ENCODE peak calls at places on chromosomes 3 and 15, in nine cellular contexts. Z, S, T, H, L, P, F, R and I are unnamed samples.

GRCh38 chr3:126510323-126510910 is 7.2 kb downstream of the UROC1 start:
- DNase-seq in R (no peak), T (no peak), S (peak), L (no peak), Z (no peak), H (no peak), F (no peak), P (no peak), I (no peak)

GRCh38 chr3:195834675-195835583 is 23.2 kb upstream of the MUC4 start:
- DNase-seq in F (no peak), T (no peak), H (no peak), S (peak), R (no peak), P (no peak), L (no peak), Z (no peak), I (no peak)

GRCh38 chr3:169556909-169557308 is 106.6 kb downstream of the MECOM start:
- DNase-seq in S (no peak), F (no peak), R (no peak), L (no peak), Z (no peak), T (no peak), P (no peak), H (no peak), I (no peak)

GRCh38 chr15:74302821-74303359 is 64.6 kb downstream of the CYP11A1 start:
- DNase-seq in S (peak), H (peak), Z (peak), P (peak), T (peak), F (peak), R (no peak), L (no peak), I (peak)

GRCh38 chr3:107283948-107284347 is 93.3 kb upstream of the CCDC54 start:
- DNase-seq in T (no peak), F (no peak), H (no peak), S (no peak), Z (peak), P (no peak), R (no peak), L (no peak), I (no peak)

GRCh38 chr15:43469867-43470266 is 23.1 kb downstream of the TP53BP1 start:
- DNase-seq in S (no peak), T (no peak), H (no peak), L (no peak), P (no peak), Z (no peak), F (no peak), R (no peak), I (no peak)

GRCh38 chr3:170076715-170077238 is 39.0 kb downstream of the GPR160 start:
- DNase-seq in P (no peak), T (no peak), S (no peak), Z (no peak), R (no peak), L (peak), H (no peak), F (no peak), I (no peak)

GRCh38 chr3:70849911-70850699 is 537.7 kb upstream of the MDFIC2 start:
- DNase-seq in T (peak), H (peak), L (peak), S (no peak), R (no peak), P (peak), Z (no peak), F (no peak), I (no peak)

GRCh38 chr15:34795267-34796081 is at the start of gene ACTC1:
- DNase-seq in Z (peak), R (no peak), L (no peak), T (peak), H (peak), P (no peak), S (peak), F (peak), I (peak)

GRCh38 chr3:44995142-44995770 is 19.2 kb downstream of the EXOSC7 start:
- DNase-seq in F (no peak), Z (no peak), T (peak), R (no peak), P (peak), S (no peak), H (peak), L (no peak), I (no peak)

GRCh38 chr3:116198087-116198486 is 247.2 kb downstream of the LSAMP start:
- DNase-seq in S (no peak), F (no peak), T (no peak), Z (no peak), R (no peak), L (no peak), P (no peak), H (no peak), I (no peak)

GRCh38 chr3:9147215-9147895 is 102.1 kb downstream of the SRGAP3 start:
- DNase-seq in P (no peak), H (peak), R (no peak), T (no peak), Z (no peak), F (no peak), L (peak), S (no peak), I (no peak)

GRCh38 chr3:3119393-3119851 is 7.3 kb upstream of the TRNT1 start:
- DNase-seq in T (no peak), H (no peak), Z (no peak), S (no peak), P (peak), R (no peak), F (no peak), L (no peak), I (no peak)

GRCh38 chr3:99659032-99659431 is 20.6 kb downstream of the COL8A1 start:
- DNase-seq in S (no peak), T (no peak), P (no peak), L (peak), R (no peak), H (peak), F (no peak), Z (no peak), I (no peak)

GRCh38 chr3:155230382-155230781 is 63.1 kb downstream of the STRIT1 start:
- DNase-seq in F (no peak), L (no peak), P (no peak), R (no peak), S (no peak), Z (no peak), H (no peak), T (no peak), I (no peak)

DNA sequence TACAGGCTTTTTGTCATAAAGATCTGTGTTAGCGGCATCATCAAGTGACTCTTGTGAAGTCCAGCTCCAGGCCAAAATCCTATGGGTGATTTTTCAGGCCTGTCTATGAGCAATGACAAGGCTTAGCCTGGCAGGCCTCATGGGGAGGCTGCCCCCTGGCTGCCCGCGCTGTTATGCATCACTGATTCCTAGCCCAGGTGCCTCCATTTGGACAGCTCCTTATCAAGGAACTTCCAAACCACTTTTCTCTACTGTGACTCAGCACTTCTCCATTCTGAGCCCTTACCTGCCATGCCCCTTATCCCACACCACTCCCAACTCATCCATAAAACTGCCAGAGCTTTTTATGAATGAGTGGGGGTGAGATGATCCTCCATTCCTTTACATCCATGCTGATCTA is 91.5 kb upstream of the C3orf80 start:
- DNase-seq in L (no peak), T (no peak), S (no peak), P (no peak), Z (peak), F (peak), H (no peak), R (no peak), I (no peak)
- TF ChIP-seq CTCF in L (peak), T (no peak), S (no peak), P (peak), Z (peak), F (no peak), H (no peak), R (no peak), I (no peak)

DNA sequence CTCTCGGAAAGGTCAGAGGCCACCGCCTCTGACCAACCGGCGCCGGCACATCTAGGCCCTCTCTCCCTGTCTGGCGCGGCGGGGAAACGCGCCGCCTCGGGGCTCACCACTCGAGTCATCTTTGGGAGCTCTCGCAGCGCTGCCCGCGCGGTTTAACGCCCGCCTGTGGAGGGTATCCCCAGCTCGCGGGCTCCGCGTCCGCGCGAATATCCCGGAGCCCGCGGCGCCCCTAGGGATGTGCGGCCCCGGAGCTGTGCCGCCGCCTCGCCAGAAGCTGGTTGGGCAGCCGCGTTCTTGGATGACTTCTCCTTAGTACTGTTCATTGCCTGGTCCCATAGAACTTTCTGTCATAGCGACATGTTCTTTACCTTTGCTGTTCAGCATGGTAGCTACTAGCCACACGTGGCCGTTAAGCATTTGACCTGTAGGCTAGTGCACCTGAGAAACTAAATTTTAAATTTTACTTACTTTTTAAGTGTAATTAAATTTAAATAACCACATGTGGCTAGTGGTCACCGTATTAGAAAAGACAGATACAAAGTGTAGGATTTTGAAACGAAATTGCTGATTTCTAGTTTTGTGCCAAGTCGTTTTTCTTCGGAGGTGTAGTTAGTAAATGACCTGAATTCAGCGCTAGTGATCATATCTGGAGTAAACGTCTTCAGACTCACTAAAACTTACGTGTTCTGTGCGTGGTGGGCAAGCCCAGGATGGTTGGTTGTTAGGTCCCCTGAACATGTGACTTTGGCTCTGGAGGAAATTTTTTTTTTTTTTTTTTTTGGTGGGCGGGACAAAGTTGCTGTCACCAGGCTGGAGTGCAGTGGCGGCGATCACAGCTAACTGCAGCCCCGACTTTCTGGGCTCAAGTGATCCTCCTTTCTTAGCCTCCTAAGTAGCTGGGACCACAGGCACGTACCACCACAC is 835 bp downstream of the ARIH2 start:
- DNase-seq in H (no peak), P (peak), L (no peak), F (peak), T (peak), S (peak), R (no peak), Z (peak), I (peak)
- TF ChIP-seq CTCF in H (no peak), P (no peak), L (no peak), F (no peak), T (no peak), S (no peak), R (no peak), Z (peak), I (no peak)

GRCh38 chr3:143712522-143712921 is 135.7 kb downstream of the SLC9A9 start:
- DNase-seq in S (no peak), H (no peak), Z (no peak), P (no peak), F (no peak), T (no peak), L (no peak), R (no peak), I (no peak)

GRCh38 chr3:143707848-143708247 is 140.4 kb downstream of the SLC9A9 start:
- DNase-seq in P (no peak), R (no peak), S (no peak), F (no peak), L (peak), Z (no peak), T (no peak), H (no peak), I (no peak)
- TF ChIP-seq CTCF in P (no peak), R (no peak), S (no peak), F (no peak), L (no peak), Z (no peak), T (no peak), H (no peak), I (no peak)

GRCh38 chr3:182979103-182979697 is 1.1 kb downstream of the DCUN1D1 start:
- DNase-seq in L (no peak), R (no peak), F (no peak), S (no peak), T (no peak), H (no peak), P (no peak), Z (peak), I (no peak)
- TF ChIP-seq CTCF in L (no peak), R (no peak), F (no peak), S (no peak), T (no peak), H (no peak), P (no peak), Z (no peak), I (no peak)